ENCODE peak calls at places on chromosome 9, in ten cellular contexts. One of them, this sample, is unnamed. For H3K4me1 and H3K27me3, the result is how much of the 10 kb centered on the place peaks cover.

GRCh38 chr9:89791754-89792153 is 186.9 kb downstream of the GADD45G start:
- DNase-seq in neuronal stem cell: no peak
- DNase-seq in H1: no peak
- DNase-seq in cardiac muscle cell: no peak
- DNase-seq in SK-N-SH: no peak
- DNase-seq in astrocyte: no peak
- DNase-seq in aorta: no peak
- DNase-seq in Karpas-422: no peak
- DNase-seq in pancreas: no peak
- DNase-seq in CD4-positive, CD25-positive, alpha-beta regulatory T cell: no peak
- DNase-seq in this sample: peak

GRCh38 chr9:26786571-26786970 is 106.0 kb downstream of the CAAP1 start:
- DNase-seq in CD4-positive, CD25-positive, alpha-beta regulatory T cell: no peak
- DNase-seq in pancreas: no peak
- DNase-seq in Karpas-422: no peak
- DNase-seq in astrocyte: no peak
- DNase-seq in cardiac muscle cell: no peak
- DNase-seq in aorta: no peak
- DNase-seq in SK-N-SH: no peak
- DNase-seq in H1: no peak
- DNase-seq in neuronal stem cell: no peak
- DNase-seq in this sample: peak

GRCh38 chr9:95508968-95509850 is 7.6 kb downstream of the PTCH1 start:
- DNase-seq in CD4-positive, CD25-positive, alpha-beta regulatory T cell: peak
- DNase-seq in astrocyte: peak
- DNase-seq in pancreas: peak
- DNase-seq in cardiac muscle cell: peak
- DNase-seq in H1: peak
- DNase-seq in SK-N-SH: peak
- DNase-seq in neuronal stem cell: peak
- DNase-seq in aorta: peak
- DNase-seq in Karpas-422: peak
- DNase-seq in this sample: peak

GRCh38 chr9:124913378-124913777 is 27.5 kb downstream of the GOLGA1 start:
- DNase-seq in neuronal stem cell: no peak
- DNase-seq in SK-N-SH: no peak
- DNase-seq in H1: no peak
- DNase-seq in CD4-positive, CD25-positive, alpha-beta regulatory T cell: no peak
- DNase-seq in Karpas-422: no peak
- DNase-seq in aorta: no peak
- DNase-seq in astrocyte: no peak
- DNase-seq in pancreas: no peak
- DNase-seq in cardiac muscle cell: no peak
- DNase-seq in this sample: no peak

GRCh38 chr9:127975376-127976315 is 5.1 kb downstream of the EEIG1 start:
- DNase-seq in pancreas: peak
- DNase-seq in H1: no peak
- DNase-seq in astrocyte: no peak
- DNase-seq in aorta: no peak
- DNase-seq in neuronal stem cell: no peak
- DNase-seq in Karpas-422: no peak
- DNase-seq in CD4-positive, CD25-positive, alpha-beta regulatory T cell: peak
- DNase-seq in cardiac muscle cell: no peak
- DNase-seq in SK-N-SH: no peak
- DNase-seq in this sample: no peak

GRCh38 chr9:4796988-4797956 is 4.5 kb downstream of the RCL1 start:
- DNase-seq in neuronal stem cell: peak
- DNase-seq in pancreas: no peak
- DNase-seq in cardiac muscle cell: peak
- DNase-seq in CD4-positive, CD25-positive, alpha-beta regulatory T cell: peak
- DNase-seq in SK-N-SH: peak
- DNase-seq in H1: no peak
- DNase-seq in Karpas-422: peak
- DNase-seq in aorta: no peak
- DNase-seq in astrocyte: peak
- DNase-seq in this sample: peak

GRCh38 chr9:23050548-23050947 is 603.9 kb downstream of the DMRTA1 start:
- DNase-seq in CD4-positive, CD25-positive, alpha-beta regulatory T cell: no peak
- DNase-seq in cardiac muscle cell: no peak
- DNase-seq in H1: no peak
- DNase-seq in Karpas-422: no peak
- DNase-seq in aorta: no peak
- DNase-seq in SK-N-SH: no peak
- DNase-seq in pancreas: no peak
- DNase-seq in neuronal stem cell: no peak
- DNase-seq in astrocyte: no peak
- DNase-seq in this sample: no peak

GRCh38 chr9:127445851-127446719 is 5.1 kb downstream of the RPL12 start:
- DNase-seq in SK-N-SH: no peak
- DNase-seq in CD4-positive, CD25-positive, alpha-beta regulatory T cell: no peak
- DNase-seq in pancreas: no peak
- DNase-seq in neuronal stem cell: no peak
- DNase-seq in cardiac muscle cell: no peak
- DNase-seq in H1: no peak
- DNase-seq in Karpas-422: peak
- DNase-seq in astrocyte: no peak
- DNase-seq in aorta: no peak
- DNase-seq in this sample: no peak

GRCh38 chr9:135566552-135566951 is 5.0 kb downstream of the PAEP start:
- DNase-seq in CD4-positive, CD25-positive, alpha-beta regulatory T cell: no peak
- DNase-seq in SK-N-SH: no peak
- DNase-seq in astrocyte: no peak
- DNase-seq in pancreas: no peak
- DNase-seq in Karpas-422: no peak
- DNase-seq in aorta: no peak
- DNase-seq in neuronal stem cell: no peak
- DNase-seq in H1: no peak
- DNase-seq in cardiac muscle cell: no peak
- DNase-seq in this sample: peak

GRCh38 chr9:126674365-126675146 is 60.8 kb downstream of the LMX1B start:
- DNase-seq in SK-N-SH: no peak
- DNase-seq in neuronal stem cell: no peak
- DNase-seq in H1: no peak
- DNase-seq in cardiac muscle cell: no peak
- DNase-seq in astrocyte: no peak
- DNase-seq in Karpas-422: no peak
- DNase-seq in aorta: no peak
- DNase-seq in pancreas: no peak
- DNase-seq in CD4-positive, CD25-positive, alpha-beta regulatory T cell: no peak
- DNase-seq in this sample: no peak

DNA sequence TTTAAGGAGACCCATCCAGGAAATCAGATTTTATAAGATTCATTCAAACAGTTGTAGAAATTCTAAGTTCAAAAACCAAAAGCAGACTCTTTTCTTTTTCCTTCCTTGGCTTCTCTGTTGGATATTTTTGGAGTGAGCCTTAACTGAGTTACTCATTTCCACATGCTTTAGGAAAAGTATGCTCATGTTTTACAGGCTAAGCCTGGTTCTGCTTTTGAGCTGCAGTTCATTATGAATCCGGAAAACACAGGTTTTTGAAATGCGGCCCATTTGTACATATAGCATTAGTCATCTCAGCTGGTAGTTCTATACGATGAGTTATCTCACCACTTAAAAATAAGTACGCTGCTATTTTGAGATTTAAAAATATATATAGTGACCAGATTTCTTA is 156.6 kb upstream of the DMRT1 start:
- DNase-seq in SK-N-SH: no peak
- DNase-seq in CD4-positive, CD25-positive, alpha-beta regulatory T cell: no peak
- DNase-seq in cardiac muscle cell: no peak
- DNase-seq in Karpas-422: no peak
- DNase-seq in aorta: no peak
- DNase-seq in H1: no peak
- DNase-seq in astrocyte: peak
- DNase-seq in pancreas: no peak
- DNase-seq in neuronal stem cell: no peak
- DNase-seq in this sample: no peak
- H3K4me1 ChIP-seq in SK-N-SH: under half
- H3K4me1 ChIP-seq in CD4-positive, CD25-positive, alpha-beta regulatory T cell: under half
- H3K4me1 ChIP-seq in cardiac muscle cell: under half
- H3K4me1 ChIP-seq in Karpas-422: under half
- H3K4me1 ChIP-seq in aorta: under half
- H3K4me1 ChIP-seq in H1: under half
- H3K4me1 ChIP-seq in astrocyte: under half
- H3K4me1 ChIP-seq in pancreas: under half
- H3K4me1 ChIP-seq in neuronal stem cell: under half
- H3K4me1 ChIP-seq in this sample: under half

GRCh38 chr9:16543691-16544090 is 326.8 kb downstream of the BNC2 start:
- DNase-seq in astrocyte: no peak
- DNase-seq in cardiac muscle cell: no peak
- DNase-seq in H1: no peak
- DNase-seq in neuronal stem cell: no peak
- DNase-seq in aorta: no peak
- DNase-seq in Karpas-422: no peak
- DNase-seq in SK-N-SH: no peak
- DNase-seq in CD4-positive, CD25-positive, alpha-beta regulatory T cell: no peak
- DNase-seq in pancreas: no peak
- DNase-seq in this sample: no peak

GRCh38 chr9:16543225-16543624 is 327.2 kb downstream of the BNC2 start:
- DNase-seq in neuronal stem cell: no peak
- DNase-seq in Karpas-422: no peak
- DNase-seq in SK-N-SH: no peak
- DNase-seq in astrocyte: no peak
- DNase-seq in H1: no peak
- DNase-seq in pancreas: no peak
- DNase-seq in cardiac muscle cell: no peak
- DNase-seq in aorta: no peak
- DNase-seq in CD4-positive, CD25-positive, alpha-beta regulatory T cell: no peak
- DNase-seq in this sample: no peak

GRCh38 chr9:16544842-16545241 is 325.6 kb downstream of the BNC2 start:
- DNase-seq in neuronal stem cell: no peak
- DNase-seq in pancreas: no peak
- DNase-seq in SK-N-SH: no peak
- DNase-seq in astrocyte: no peak
- DNase-seq in cardiac muscle cell: no peak
- DNase-seq in Karpas-422: no peak
- DNase-seq in CD4-positive, CD25-positive, alpha-beta regulatory T cell: no peak
- DNase-seq in aorta: no peak
- DNase-seq in H1: no peak
- DNase-seq in this sample: no peak

GRCh38 chr9:16540996-16541668 is 329.3 kb downstream of the BNC2 start:
- DNase-seq in aorta: no peak
- DNase-seq in Karpas-422: no peak
- DNase-seq in SK-N-SH: no peak
- DNase-seq in neuronal stem cell: no peak
- DNase-seq in pancreas: no peak
- DNase-seq in astrocyte: peak
- DNase-seq in CD4-positive, CD25-positive, alpha-beta regulatory T cell: no peak
- DNase-seq in H1: no peak
- DNase-seq in cardiac muscle cell: no peak
- DNase-seq in this sample: no peak

GRCh38 chr9:16542290-16542689 is 328.2 kb downstream of the BNC2 start:
- DNase-seq in H1: no peak
- DNase-seq in neuronal stem cell: no peak
- DNase-seq in SK-N-SH: no peak
- DNase-seq in Karpas-422: no peak
- DNase-seq in aorta: no peak
- DNase-seq in CD4-positive, CD25-positive, alpha-beta regulatory T cell: no peak
- DNase-seq in pancreas: no peak
- DNase-seq in astrocyte: no peak
- DNase-seq in cardiac muscle cell: no peak
- DNase-seq in this sample: no peak
- H3K4me3 ChIP-seq in H1: no peak
- H3K4me3 ChIP-seq in neuronal stem cell: no peak
- H3K4me3 ChIP-seq in SK-N-SH: no peak
- H3K4me3 ChIP-seq in Karpas-422: no peak
- H3K4me3 ChIP-seq in aorta: no peak
- H3K4me3 ChIP-seq in CD4-positive, CD25-positive, alpha-beta regulatory T cell: no peak
- H3K4me3 ChIP-seq in pancreas: no peak
- H3K4me3 ChIP-seq in astrocyte: no peak
- H3K4me3 ChIP-seq in cardiac muscle cell: no peak
- H3K4me3 ChIP-seq in this sample: no peak

GRCh38 chr9:121288557-121288873 is 20.6 kb downstream of the GSN start:
- DNase-seq in Karpas-422: no peak
- DNase-seq in SK-N-SH: no peak
- DNase-seq in pancreas: no peak
- DNase-seq in cardiac muscle cell: no peak
- DNase-seq in H1: no peak
- DNase-seq in CD4-positive, CD25-positive, alpha-beta regulatory T cell: no peak
- DNase-seq in neuronal stem cell: no peak
- DNase-seq in aorta: no peak
- DNase-seq in astrocyte: no peak
- DNase-seq in this sample: no peak

GRCh38 chr9:121286973-121287721 is 19.2 kb downstream of the GSN start:
- DNase-seq in astrocyte: peak
- DNase-seq in Karpas-422: peak
- DNase-seq in pancreas: peak
- DNase-seq in SK-N-SH: no peak
- DNase-seq in aorta: peak
- DNase-seq in CD4-positive, CD25-positive, alpha-beta regulatory T cell: no peak
- DNase-seq in neuronal stem cell: peak
- DNase-seq in H1: peak
- DNase-seq in cardiac muscle cell: peak
- DNase-seq in this sample: peak

GRCh38 chr9:121284733-121285451 is 16.9 kb downstream of the GSN start:
- DNase-seq in SK-N-SH: no peak
- DNase-seq in pancreas: no peak
- DNase-seq in H1: no peak
- DNase-seq in cardiac muscle cell: no peak
- DNase-seq in astrocyte: no peak
- DNase-seq in Karpas-422: no peak
- DNase-seq in neuronal stem cell: no peak
- DNase-seq in aorta: no peak
- DNase-seq in CD4-positive, CD25-positive, alpha-beta regulatory T cell: no peak
- DNase-seq in this sample: no peak

GRCh38 chr9:121285835-121286687 is 18.1 kb downstream of the GSN start:
- DNase-seq in astrocyte: peak
- DNase-seq in CD4-positive, CD25-positive, alpha-beta regulatory T cell: no peak
- DNase-seq in aorta: peak
- DNase-seq in neuronal stem cell: no peak
- DNase-seq in cardiac muscle cell: peak
- DNase-seq in pancreas: no peak
- DNase-seq in H1: no peak
- DNase-seq in Karpas-422: no peak
- DNase-seq in SK-N-SH: no peak
- DNase-seq in this sample: no peak

DNA sequence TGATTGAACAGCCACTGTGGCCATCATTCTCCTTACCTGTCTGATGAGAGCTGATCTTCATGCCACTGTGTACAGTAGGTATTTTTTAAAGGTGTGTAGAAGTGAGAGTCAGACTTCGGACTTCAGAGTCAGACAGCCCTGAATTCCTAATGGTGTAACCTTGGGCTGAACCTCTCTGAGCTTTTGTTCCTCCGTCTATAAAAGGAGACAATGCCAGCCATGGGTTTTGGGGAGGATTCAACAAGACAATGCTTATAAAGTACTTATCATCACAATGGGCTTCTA is 18.7 kb downstream of the GSN start:
- DNase-seq in Karpas-422: no peak
- DNase-seq in aorta: no peak
- DNase-seq in neuronal stem cell: no peak
- DNase-seq in H1: no peak
- DNase-seq in cardiac muscle cell: no peak
- DNase-seq in CD4-positive, CD25-positive, alpha-beta regulatory T cell: no peak
- DNase-seq in pancreas: no peak
- DNase-seq in SK-N-SH: no peak
- DNase-seq in astrocyte: no peak
- DNase-seq in this sample: no peak
- H3K27me3 ChIP-seq in Karpas-422: under half
- H3K27me3 ChIP-seq in aorta: under half
- H3K27me3 ChIP-seq in neuronal stem cell: under half
- H3K27me3 ChIP-seq in H1: half or more
- H3K27me3 ChIP-seq in cardiac muscle cell: under half
- H3K27me3 ChIP-seq in CD4-positive, CD25-positive, alpha-beta regulatory T cell: under half
- H3K27me3 ChIP-seq in pancreas: under half
- H3K27me3 ChIP-seq in SK-N-SH: under half
- H3K27me3 ChIP-seq in astrocyte: under half
- H3K27me3 ChIP-seq in this sample: under half

GRCh38 chr9:112384690-112385089 is 4.8 kb downstream of the HSDL2 start:
- DNase-seq in cardiac muscle cell: no peak
- DNase-seq in astrocyte: no peak
- DNase-seq in pancreas: no peak
- DNase-seq in neuronal stem cell: no peak
- DNase-seq in Karpas-422: no peak
- DNase-seq in SK-N-SH: no peak
- DNase-seq in CD4-positive, CD25-positive, alpha-beta regulatory T cell: peak
- DNase-seq in aorta: no peak
- DNase-seq in H1: no peak
- DNase-seq in this sample: no peak
- H3K4me1 ChIP-seq in cardiac muscle cell: under half
- H3K4me1 ChIP-seq in astrocyte: under half
- H3K4me1 ChIP-seq in pancreas: under half
- H3K4me1 ChIP-seq in neuronal stem cell: under half
- H3K4me1 ChIP-seq in Karpas-422: under half
- H3K4me1 ChIP-seq in SK-N-SH: under half
- H3K4me1 ChIP-seq in CD4-positive, CD25-positive, alpha-beta regulatory T cell: under half
- H3K4me1 ChIP-seq in aorta: under half
- H3K4me1 ChIP-seq in H1: under half
- H3K4me1 ChIP-seq in this sample: under half